ENCODE peak calls at places on chromosomes 11 and 22, in seven cellular contexts. S is kidney, C is cardiac muscle cell, N is ovary, F is Panc1, Y is uterus, M is tibial nerve. I is an unnamed sample. For H3K4me1, the result is how much of the 10 kb centered on the place peaks cover.

GRCh38 chr11:76750746-76751145 is 32.4 kb upstream of the TSKU start:
- DNase-seq in Y (no peak), M (no peak), N (no peak), S (no peak), F (no peak), C (no peak), I (no peak)

GRCh38 chr22:41092847-41093371 is 517 bp downstream of the EP300 start:
- DNase-seq in N (peak), S (no peak), M (no peak), F (no peak), Y (no peak), C (peak), I (peak)

GRCh38 chr22:17307566-17307965 is 61.7 kb upstream of the CECR2 start:
- DNase-seq in M (no peak), Y (no peak), C (no peak), S (no peak), N (no peak), F (no peak), I (no peak)

GRCh38 chr11:78070606-78071005 is 6.9 kb downstream of the THRSP start:
- DNase-seq in Y (no peak), C (no peak), M (no peak), F (no peak), S (no peak), N (no peak), I (no peak)

GRCh38 chr11:60938500-60938899 is 13.5 kb downstream of the SLC15A3 start:
- DNase-seq in M (no peak), Y (no peak), F (no peak), N (no peak), S (no peak), C (no peak), I (no peak)

GRCh38 chr11:111236355-111236754 is 9.2 kb upstream of the POU2AF2 start:
- DNase-seq in C (no peak), F (no peak), N (no peak), S (no peak), M (no peak), Y (no peak), I (no peak)

GRCh38 chr11:452916-453527 is 2.9 kb downstream of the PTDSS2 start:
- DNase-seq in Y (no peak), S (no peak), M (no peak), F (no peak), N (no peak), C (no peak), I (no peak)

GRCh38 chr11:40877256-40877655 is 582.2 kb downstream of the LRRC4C start:
- DNase-seq in M (no peak), C (no peak), N (no peak), S (no peak), F (no peak), Y (no peak), I (no peak)

GRCh38 chr11:47020793-47021624 is 84.4 kb downstream of the CSTPP1 start:
- DNase-seq in Y (no peak), M (no peak), C (no peak), N (no peak), F (no peak), S (no peak), I (no peak)

GRCh38 chr11:48172818-48173609 is 43.6 kb upstream of the OR4B1 start:
- DNase-seq in N (peak), C (peak), M (peak), Y (peak), F (peak), S (peak), I (peak)

GRCh38 chr11:11157201-11157600 is 195.8 kb downstream of the CSNK2A3 start:
- DNase-seq in M (no peak), F (no peak), N (no peak), Y (no peak), S (no peak), C (peak), I (peak)

GRCh38 chr11:90512846-90513245 is 290.0 kb upstream of the CHORDC1 start:
- DNase-seq in Y (no peak), C (no peak), F (no peak), N (no peak), S (no peak), M (no peak), I (no peak)

GRCh38 chr22:26546282-26546681 is 34.0 kb upstream of the TFIP11 start:
- DNase-seq in M (no peak), F (no peak), C (no peak), N (no peak), Y (no peak), S (no peak), I (no peak)

GRCh38 chr11:86473991-86474833 is 99.5 kb downstream of the CCDC81 start:
- DNase-seq in F (no peak), N (no peak), M (no peak), Y (no peak), S (no peak), C (no peak), I (no peak)

GRCh38 chr11:47464479-47464878 is 15.5 kb upstream of the RAPSN start:
- DNase-seq in Y (no peak), C (no peak), F (no peak), N (no peak), S (peak), M (no peak), I (no peak)

GRCh38 chr22:44351685-44352377 is 39.1 kb upstream of the SHISAL1 start:
- DNase-seq in C (peak), Y (peak), N (peak), M (no peak), S (peak), F (no peak), I (peak)

GRCh38 chr11:76587810-76588454 is 82.6 kb downstream of the LRRC32 start:
- DNase-seq in Y (no peak), C (no peak), F (no peak), N (no peak), M (no peak), S (no peak), I (no peak)

GRCh38 chr11:127252321-127252720 is 251.8 kb upstream of the KIRREL3 start:
- DNase-seq in S (no peak), F (no peak), C (no peak), N (no peak), M (no peak), Y (no peak), I (no peak)

GRCh38 chr22:43879901-43880742 is 11.7 kb downstream of the PNPLA5 start:
- DNase-seq in N (no peak), F (no peak), C (no peak), S (peak), M (no peak), Y (no peak), I (no peak)

GRCh38 chr11:125903753-125904659 is at the start of gene DDX25:
- DNase-seq in N (no peak), S (no peak), C (peak), Y (no peak), F (no peak), M (no peak), I (no peak)

GRCh38 chr11:72432347-72433287 is 1.7 kb downstream of the CLPB start:
- DNase-seq in F (no peak), S (no peak), Y (no peak), M (no peak), C (no peak), N (no peak), I (no peak)

GRCh38 chr11:31114437-31114836 is 255.1 kb downstream of the DCDC1 start:
- DNase-seq in M (no peak), S (no peak), F (no peak), Y (no peak), C (no peak), N (no peak), I (no peak)

GRCh38 chr11:3807856-3808845 is at the start of gene PGAP2:
- DNase-seq in N (peak), F (peak), M (peak), Y (peak), C (peak), S (peak), I (peak)

GRCh38 chr11:34318111-34319037 is 39.4 kb downstream of the ABTB2 start:
- DNase-seq in M (no peak), F (peak), C (no peak), N (no peak), Y (no peak), S (no peak), I (no peak)

GRCh38 chr11:110529043-110529442 is 99.3 kb downstream of the FDX1 start:
- DNase-seq in Y (no peak), M (no peak), N (no peak), C (no peak), S (no peak), F (no peak), I (no peak)

GRCh38 chr11:134365011-134365925 is 33.5 kb downstream of the GLB1L2 start:
- DNase-seq in Y (no peak), F (no peak), N (no peak), M (no peak), S (peak), C (no peak), I (no peak)

GRCh38 chr22:24592846-24593809 is at the start of gene LRRC75B:
- DNase-seq in N (peak), Y (peak), M (peak), F (no peak), S (peak), C (peak), I (peak)

GRCh38 chr11:34512810-34513673 is 552 bp downstream of the ELF5 start:
- DNase-seq in C (peak), Y (no peak), M (no peak), F (peak), N (no peak), S (no peak), I (peak)

GRCh38 chr11:114556135-114556534 is 3.5 kb downstream of the NXPE1 start:
- DNase-seq in C (no peak), M (no peak), N (no peak), Y (no peak), S (no peak), F (no peak), I (no peak)

GRCh38 chr11:1563697-1564534 is 8.2 kb downstream of the DUSP8 start:
- DNase-seq in C (no peak), S (no peak), M (no peak), F (no peak), N (no peak), Y (no peak), I (no peak)

GRCh38 chr11:86069408-86070086 is 663 bp upstream of the PICALM start:
- DNase-seq in S (no peak), N (no peak), C (peak), F (peak), M (no peak), Y (peak), I (peak)

GRCh38 chr11:109076870-109077269 is 345.1 kb upstream of the C11orf87 start:
- DNase-seq in Y (no peak), C (no peak), N (no peak), F (no peak), M (no peak), S (no peak), I (no peak)

GRCh38 chr22:26273011-26273675 is 103.9 kb downstream of the SEZ6L start:
- DNase-seq in S (no peak), M (no peak), C (no peak), Y (no peak), F (no peak), N (no peak), I (no peak)

GRCh38 chr11:30244255-30244654 is 13.4 kb downstream of the FSHB start:
- DNase-seq in F (no peak), S (no peak), C (no peak), M (no peak), N (no peak), Y (no peak), I (no peak)

GRCh38 chr22:22745225-22746060 is 101.0 kb downstream of the GGTLC2 start:
- DNase-seq in S (no peak), M (no peak), F (no peak), N (no peak), Y (no peak), C (no peak), I (peak)

GRCh38 chr11:107683070-107683469 is 28.8 kb downstream of the SLN start:
- DNase-seq in N (no peak), S (no peak), M (no peak), Y (no peak), F (no peak), C (no peak), I (no peak)

GRCh38 chr22:36156515-36157419 is 3.8 kb downstream of the APOL3 start:
- DNase-seq in S (peak), N (peak), Y (peak), M (peak), C (peak), F (peak), I (peak)

GRCh38 chr11:5983443-5983842 is 3.3 kb downstream of the OR52L1 start:
- DNase-seq in Y (no peak), F (no peak), C (no peak), N (no peak), S (no peak), M (no peak), I (no peak)

GRCh38 chr11:15805726-15806125 is 550.6 kb downstream of the SOX6 start:
- DNase-seq in Y (no peak), F (no peak), S (no peak), N (no peak), M (no peak), C (no peak), I (no peak)

DNA sequence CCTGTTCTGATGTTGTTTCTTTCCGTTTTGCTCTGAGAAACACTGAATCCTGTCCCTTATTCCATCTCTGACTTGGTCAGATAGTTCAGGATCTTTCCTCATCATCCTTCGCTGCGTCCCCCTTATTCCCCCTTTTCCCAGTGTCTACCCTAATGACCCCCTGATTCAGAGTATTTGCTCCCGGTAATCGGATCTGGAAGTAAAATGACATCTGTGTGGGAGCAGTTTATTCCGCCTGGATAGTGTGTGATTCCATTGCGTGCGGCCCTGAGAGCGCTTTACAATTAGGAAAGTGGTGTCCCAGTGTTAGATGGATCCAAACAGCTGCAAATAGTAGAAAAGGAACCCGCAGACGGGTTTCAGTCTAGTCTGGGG is 606 bp downstream of the DRG1 start:
- DNase-seq in C (peak), Y (no peak), F (no peak), S (no peak), N (no peak), M (no peak), I (no peak)
- H3K4me1 ChIP-seq in C (under half), Y (under half), F (under half), S (under half), N (under half), M (under half), I (under half)

DNA sequence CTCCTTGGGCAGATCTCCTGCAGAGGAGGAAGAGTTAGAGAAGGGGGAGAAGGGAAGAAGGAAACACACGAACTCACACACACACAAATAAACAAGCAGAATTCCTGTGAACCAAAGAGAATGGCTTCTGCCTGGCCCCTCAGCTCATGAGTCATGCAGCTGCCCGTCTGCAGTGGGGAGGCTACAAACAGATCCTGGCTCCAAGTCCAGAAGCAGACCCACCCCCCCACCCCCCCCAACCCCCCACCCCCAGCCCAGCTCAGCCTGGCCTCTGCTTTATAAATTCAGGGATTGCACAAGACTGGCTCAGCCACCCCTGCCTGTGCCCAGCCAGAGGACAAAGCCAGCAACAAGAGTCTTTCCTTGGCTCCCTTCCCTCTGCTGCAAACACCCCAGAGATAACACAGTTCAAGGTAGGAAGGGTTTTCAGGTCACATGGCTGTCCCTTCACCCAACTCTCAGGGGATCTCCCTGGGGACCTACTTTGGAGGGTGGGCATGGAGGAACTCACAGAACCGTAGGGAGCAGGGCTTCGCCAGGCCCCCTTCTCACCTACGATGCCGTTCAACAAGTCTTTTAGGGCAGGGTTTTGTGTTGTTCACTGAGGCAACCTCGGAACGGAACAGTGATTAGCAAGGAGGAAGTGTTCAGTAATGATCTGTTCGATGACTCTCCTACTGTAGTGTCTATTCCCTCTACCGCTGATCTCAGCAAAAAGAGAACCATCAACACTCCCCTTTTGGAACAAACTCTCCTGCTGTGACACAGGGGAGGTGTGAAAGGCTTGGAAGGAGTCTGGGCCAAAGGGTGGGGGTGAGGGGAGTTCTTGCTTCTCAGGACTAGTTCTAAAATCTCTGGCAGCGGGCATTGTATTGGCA is 35.5 kb downstream of the RPL27A start:
- DNase-seq in M (peak), C (no peak), S (peak), N (peak), F (no peak), Y (peak), I (peak)
- H3K4me1 ChIP-seq in M (half or more), C (under half), S (under half), N (half or more), F (under half), Y (under half), I (half or more)

GRCh38 chr22:19850482-19851109 is 4.1 kb downstream of the GNB1L start:
- DNase-seq in F (no peak), M (no peak), N (no peak), S (peak), Y (no peak), C (no peak), I (no peak)
- H3K4me1 ChIP-seq in F (under half), M (under half), N (under half), S (under half), Y (under half), C (under half), I (under half)

GRCh38 chr11:122721964-122722266 is 66.4 kb downstream of the UBASH3B start:
- DNase-seq in F (no peak), C (no peak), N (no peak), Y (no peak), S (no peak), M (no peak), I (no peak)

GRCh38 chr11:122727101-122727929 is 71.8 kb downstream of the UBASH3B start:
- DNase-seq in M (no peak), F (no peak), S (no peak), C (no peak), Y (no peak), N (no peak), I (no peak)

GRCh38 chr11:122723576-122723975 is 68.1 kb downstream of the UBASH3B start:
- DNase-seq in F (no peak), C (no peak), N (no peak), Y (no peak), M (no peak), S (no peak), I (no peak)

GRCh38 chr11:122723106-122723505 is 67.6 kb downstream of the UBASH3B start:
- DNase-seq in N (no peak), M (no peak), F (no peak), S (no peak), Y (no peak), C (no peak), I (no peak)

DNA sequence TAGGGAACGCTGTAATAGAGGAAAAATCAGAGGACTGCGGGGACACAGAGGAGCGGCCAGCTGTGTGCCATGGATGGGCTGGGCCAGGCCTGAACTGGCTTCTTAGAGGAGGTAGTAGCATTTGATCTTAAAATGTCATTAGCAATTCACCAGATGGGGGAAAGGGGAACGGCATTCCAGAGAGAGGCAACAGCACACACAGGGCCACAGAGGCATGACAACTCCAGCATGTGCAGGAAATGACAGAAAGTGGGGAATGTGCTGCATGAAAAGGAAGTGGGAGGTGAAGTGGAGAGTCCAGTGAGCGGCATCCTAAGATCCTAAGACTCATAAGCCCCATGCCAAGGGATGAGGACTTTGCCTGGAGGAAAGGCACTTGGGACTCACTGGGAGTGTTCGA is 69.0 kb downstream of the UBASH3B start:
- DNase-seq in Y (no peak), N (no peak), F (no peak), C (no peak), M (no peak), S (no peak), I (no peak)
- H3K4me1 ChIP-seq in Y (under half), N (under half), F (under half), C (under half), M (under half), S (under half), I (under half)

GRCh38 chr22:37927129-37927936 is 21.2 kb downstream of the MICALL1 start:
- DNase-seq in F (no peak), S (peak), N (no peak), C (no peak), M (no peak), Y (no peak), I (no peak)
- H3K4me1 ChIP-seq in F (under half), S (under half), N (under half), C (under half), M (under half), Y (under half), I (under half)

GRCh38 chr11:66970371-66970807 is 4.7 kb upstream of the C11orf86 start:
- DNase-seq in F (no peak), M (no peak), S (no peak), C (no peak), N (no peak), Y (no peak), I (no peak)

GRCh38 chr11:66967670-66968425 is 7.3 kb upstream of the C11orf86 start:
- DNase-seq in F (no peak), Y (no peak), S (no peak), M (no peak), N (peak), C (no peak), I (no peak)

GRCh38 chr11:66970808-66971442 is 4.2 kb upstream of the C11orf86 start:
- DNase-seq in Y (peak), S (no peak), N (peak), M (peak), F (peak), C (no peak), I (peak)

GRCh38 chr11:66971483-66971882 is 3.6 kb upstream of the C11orf86 start:
- DNase-seq in N (no peak), Y (no peak), S (no peak), C (no peak), M (no peak), F (no peak), I (no peak)

GRCh38 chr11:66969584-66970205 is 5.4 kb upstream of the C11orf86 start:
- DNase-seq in M (no peak), Y (no peak), F (no peak), S (no peak), N (no peak), C (no peak), I (no peak)
- H3K4me1 ChIP-seq in M (under half), Y (under half), F (under half), S (under half), N (under half), C (under half), I (under half)